ENCODE peak calls at places on chromosome 11, in five cellular contexts. R, H, B, U and X are unnamed samples.

GRCh38 chr11:83162377-83162776 is 5.4 kb downstream of the PCF11 start:
- DNase-seq in U (no peak), H (peak; percentile 59), R (no peak), B (no peak), X (peak; percentile 57)

GRCh38 chr11:74633406-74634393 is 41.3 kb downstream of the POLD3 start:
- DNase-seq in R (no peak), H (no peak), B (no peak), U (no peak), X (no peak)

GRCh38 chr11:72758690-72759389 is 6.6 kb upstream of the ARAP1 start:
- DNase-seq in R (peak; percentile 83), U (no peak), H (no peak), B (no peak), X (no peak)

GRCh38 chr11:67270256-67271211 is 4.3 kb downstream of the GRK2 start:
- DNase-seq in R (peak; percentile 55), U (peak; percentile 63), H (peak; percentile 41), B (peak; percentile 56), X (peak; percentile 53)

GRCh38 chr11:103648054-103648453 is 388.4 kb upstream of the DDI1 start:
- DNase-seq in U (no peak), B (no peak), R (no peak), H (no peak), X (no peak)

GRCh38 chr11:24298126-24298525 is 198.7 kb upstream of the LUZP2 start:
- DNase-seq in B (no peak), H (no peak), R (no peak), U (no peak), X (no peak)

GRCh38 chr11:73393011-73393380 is 16.8 kb downstream of the RELT start:
- DNase-seq in U (no peak), R (no peak), B (no peak), H (no peak), X (no peak)

GRCh38 chr11:102794382-102794781 is 3.6 kb downstream of the MMP1 start:
- DNase-seq in H (no peak), R (no peak), B (no peak), U (peak; percentile 18), X (peak; percentile 44)

GRCh38 chr11:62648185-62648966 is 2.0 kb upstream of the GANAB start:
- DNase-seq in U (no peak), B (no peak), R (no peak), H (no peak), X (no peak)

GRCh38 chr11:18064450-18065048 is 18.5 kb upstream of the TPH1 start:
- DNase-seq in U (no peak), B (no peak), H (no peak), R (no peak), X (no peak)

GRCh38 chr11:117073539-117073938 is 24.7 kb downstream of the SIK3 start:
- DNase-seq in B (no peak), H (no peak), R (no peak), U (no peak), X (no peak)

GRCh38 chr11:46277313-46277622 is 194 bp upstream of the CREB3L1 start:
- DNase-seq in R (peak; percentile 88), U (no peak), H (peak; percentile 89), B (peak; percentile 20), X (no peak)

GRCh38 chr11:20207781-20208621 is 47.7 kb upstream of the DBX1 start:
- DNase-seq in B (no peak), H (no peak), U (no peak), R (no peak), X (no peak)

GRCh38 chr11:93160808-93161207 is 37.0 kb downstream of the SLC36A4 start:
- DNase-seq in B (no peak), U (no peak), H (no peak), R (no peak), X (no peak)

GRCh38 chr11:30488304-30488998 is 97.7 kb downstream of the MPPED2 start:
- DNase-seq in R (peak; percentile 18), U (no peak), H (peak; percentile 79), B (no peak), X (no peak)

GRCh38 chr11:7677801-7678201 is 4.5 kb upstream of the CYB5R2 start:
- DNase-seq in H (no peak), B (no peak), R (no peak), U (no peak), X (no peak)

GRCh38 chr11:59776210-59777066 is 21.3 kb downstream of the STX3 start:
- DNase-seq in R (peak; percentile 56), H (peak; percentile 97), U (no peak), B (no peak), X (no peak)

GRCh38 chr11:112794321-112794720 is 166.9 kb upstream of the NCAM1 start:
- DNase-seq in B (no peak), U (no peak), H (no peak), R (no peak), X (no peak)

GRCh38 chr11:10669258-10670033 is 24.1 kb downstream of the IRAG1 start:
- DNase-seq in H (peak; percentile 54), B (no peak), U (no peak), R (peak; percentile 79), X (no peak)

DNA sequence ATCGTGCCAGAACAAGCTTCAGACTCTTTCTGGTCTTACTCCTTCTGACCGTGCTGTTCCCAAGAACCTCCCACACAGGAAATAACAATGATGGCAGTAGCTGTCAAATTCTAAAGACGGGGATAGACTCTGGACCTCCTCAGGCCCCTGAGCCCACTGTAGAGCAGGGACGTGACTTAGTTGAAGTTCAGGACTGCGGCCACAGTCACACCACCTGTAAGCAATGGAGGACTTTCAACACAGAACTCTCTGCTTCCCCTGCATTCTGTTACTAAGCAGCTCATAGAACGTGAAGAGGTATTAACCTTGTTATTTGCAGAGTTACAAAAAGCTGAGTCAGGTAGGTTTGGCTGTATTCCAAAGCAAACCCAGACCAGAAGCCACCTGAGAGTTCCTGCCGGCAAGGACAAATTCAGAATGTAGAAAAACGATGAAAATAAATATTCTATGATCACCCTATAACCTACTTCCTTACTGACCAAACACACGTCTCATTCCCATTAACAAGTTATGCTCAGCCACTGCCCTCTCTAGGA is 12.7 kb downstream of the TMEM45B start:
- DNase-seq in H (peak; percentile 71), U (no peak), B (no peak), R (no peak), X (no peak)
- H3K27ac ChIP-seq in H (no peak overlapping the region), U (no peak overlapping the region), B (no peak overlapping the region), R (no peak overlapping the region), X (no peak overlapping the region)

GRCh38 chr11:86814775-86815174 is 14.4 kb downstream of the PRSS23 start:
- DNase-seq in B (no peak), R (no peak), U (no peak), H (no peak), X (no peak)

GRCh38 chr11:86809561-86809960 is 9.2 kb downstream of the PRSS23 start:
- DNase-seq in H (no peak), B (no peak), R (no peak), U (no peak), X (no peak)

GRCh38 chr11:86812981-86813380 is 12.6 kb downstream of the PRSS23 start:
- DNase-seq in B (no peak), R (no peak), H (no peak), U (no peak), X (no peak)

GRCh38 chr11:86812322-86812670 is 12.0 kb downstream of the PRSS23 start:
- DNase-seq in U (no peak), R (no peak), H (no peak), B (no peak), X (no peak)

GRCh38 chr11:86811637-86812321 is 11.4 kb downstream of the PRSS23 start:
- DNase-seq in U (no peak), H (peak; percentile 86), R (no peak), B (no peak), X (no peak)
- H3K27ac ChIP-seq in U (no peak overlapping the region), H (no peak overlapping the region), R (no peak overlapping the region), B (no peak overlapping the region), X (no peak overlapping the region)

DNA sequence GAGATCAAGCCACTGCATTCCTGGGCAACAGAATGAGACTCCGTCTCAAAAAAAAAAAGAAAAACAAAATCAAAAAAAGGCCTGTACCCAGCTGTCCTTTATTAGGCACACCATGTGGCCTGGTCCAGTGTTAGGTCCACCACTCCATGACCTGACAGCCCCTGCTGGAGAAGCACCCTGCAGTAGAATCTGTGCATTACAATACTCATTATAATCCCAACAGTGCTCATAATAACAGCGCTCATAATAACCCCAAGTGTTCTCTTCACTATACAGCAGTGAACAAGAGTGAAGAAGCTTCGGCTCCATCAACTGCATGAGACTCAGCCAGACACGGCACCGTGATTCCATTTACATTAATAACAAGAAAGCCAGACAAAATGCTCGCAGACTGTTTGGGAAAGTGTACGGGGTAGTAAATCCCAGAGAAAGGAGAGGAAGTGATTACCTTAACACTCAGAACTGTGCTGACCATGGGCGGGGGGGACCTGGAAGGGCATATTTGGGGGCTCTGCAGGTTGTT is 8.9 kb upstream of the EHD1 start:
- DNase-seq in B (no peak), H (peak; percentile 57), R (no peak), U (no peak), X (peak; percentile 45)
- H3K27ac ChIP-seq in B (peak overlapping the region; percentile 97), H (peak overlapping the region; percentile 68), R (no peak overlapping the region), U (peak overlapping the region; percentile 47), X (peak overlapping the region; percentile 44)

DNA sequence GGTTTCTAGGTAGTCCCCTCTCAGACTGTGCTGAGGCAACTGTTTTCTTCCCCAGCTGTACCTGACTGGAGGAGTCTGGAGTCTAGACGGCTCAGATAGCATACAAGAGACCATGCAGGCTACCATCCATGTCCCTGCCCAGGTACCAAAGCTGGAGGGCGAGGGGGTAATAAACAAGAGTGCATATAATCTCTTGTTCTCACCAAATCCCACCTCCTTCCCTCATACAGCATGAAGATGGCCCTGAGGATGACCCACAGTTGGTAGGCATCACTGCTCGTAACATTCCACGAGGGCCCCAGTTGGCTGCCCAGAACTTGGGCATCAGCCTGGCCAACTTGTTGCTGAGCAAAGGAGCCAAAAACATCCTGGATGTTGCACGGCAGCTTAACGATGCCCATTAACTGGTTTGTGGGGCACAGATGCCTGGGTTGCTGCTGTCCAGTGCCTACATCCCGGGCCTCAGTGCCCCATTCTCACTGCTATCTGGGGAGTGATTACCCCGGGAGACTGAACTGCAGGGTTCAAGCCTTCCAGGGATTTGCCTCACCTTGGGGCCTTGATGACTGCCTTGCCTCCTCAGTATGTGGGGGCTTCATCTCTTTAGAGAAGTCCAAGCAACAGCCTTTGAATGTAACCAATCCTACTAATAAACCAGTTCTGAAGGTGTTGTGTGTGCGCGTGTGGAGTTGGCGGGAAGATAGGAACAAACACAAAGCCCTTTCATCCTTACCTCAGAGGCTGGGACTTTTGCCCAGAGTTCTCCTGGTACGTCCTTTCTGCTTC is 8.4 kb downstream of the HMBS start:
- DNase-seq in R (peak; percentile 23), H (no peak), U (peak; percentile 31), B (no peak), X (no peak)
- H3K27ac ChIP-seq in R (peak overlapping the region; percentile 94), H (no peak overlapping the region), U (peak overlapping the region; percentile 99), B (no peak overlapping the region), X (peak overlapping the region; percentile 79)

GRCh38 chr11:68495330-68495729 is 34.8 kb downstream of the PPP6R3 start:
- DNase-seq in H (no peak), U (no peak), B (no peak), R (no peak), X (no peak)
- H3K27ac ChIP-seq in H (no peak overlapping the region), U (no peak overlapping the region), B (no peak overlapping the region), R (no peak overlapping the region), X (peak overlapping the region; percentile 9)

DNA sequence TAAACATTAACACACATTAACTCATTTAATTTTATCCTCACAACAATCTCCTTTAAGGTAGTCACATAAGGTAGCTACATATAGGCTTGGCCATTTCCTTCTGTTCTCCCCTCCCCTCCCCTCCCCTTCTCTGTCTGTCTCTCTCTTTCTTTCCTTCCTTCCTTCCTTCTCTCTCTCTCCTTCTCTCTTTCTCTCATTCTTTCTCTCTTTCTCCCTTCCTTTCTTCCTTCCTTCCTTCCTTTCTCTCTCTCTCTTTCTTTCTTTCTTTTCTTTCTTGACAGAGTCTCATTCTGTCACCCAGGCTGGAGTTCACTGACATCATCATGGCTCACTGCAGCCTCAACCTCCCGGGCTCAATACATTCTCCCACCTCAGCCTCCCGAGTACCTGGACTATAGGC is 22.3 kb upstream of the NUP160 start:
- DNase-seq in R (no peak), H (no peak), B (no peak), U (no peak), X (no peak)
- H3K27ac ChIP-seq in R (no peak overlapping the region), H (no peak overlapping the region), B (no peak overlapping the region), U (no peak overlapping the region), X (no peak overlapping the region)